ENCODE peak calls at places on chromosome 21, in seven cellular contexts. One of them, this sample, is unnamed.

GRCh38 chr21:28769683-28770082 is 223.0 kb downstream of the LTN1 start:
- DNase-seq in activated CD8-positive, alpha-beta memory T cell treated with anti-CD3 and anti-CD28 coated beads, Interleukin-2, amount 50 U/mL, for 4 hours: no peak
- DNase-seq in activated CD4-positive, alpha-beta T cell treated with anti-CD3 and anti-CD28 coated beads, Interleukin-2, amount 50 U/mL, for 48 hours: no peak
- DNase-seq in T-helper 1 cell: no peak
- DNase-seq in NCI-H524: no peak
- DNase-seq in M059J: peak
- DNase-seq in stimulated activated CD8-positive, alpha-beta memory T cell treated with anti-CD3 and anti-CD28 coated beads, Interleukin-15, amount 100 ng/mL, for 24 hours: no peak
- DNase-seq in this sample: no peak

GRCh38 chr21:46664316-46664995 is 29.0 kb downstream of the PRMT2 start:
- DNase-seq in activated CD8-positive, alpha-beta memory T cell treated with anti-CD3 and anti-CD28 coated beads, Interleukin-2, amount 50 U/mL, for 4 hours: no peak
- DNase-seq in NCI-H524: no peak
- DNase-seq in stimulated activated CD8-positive, alpha-beta memory T cell treated with anti-CD3 and anti-CD28 coated beads, Interleukin-15, amount 100 ng/mL, for 24 hours: no peak
- DNase-seq in T-helper 1 cell: no peak
- DNase-seq in M059J: no peak
- DNase-seq in activated CD4-positive, alpha-beta T cell treated with anti-CD3 and anti-CD28 coated beads, Interleukin-2, amount 50 U/mL, for 48 hours: no peak
- DNase-seq in this sample: no peak

GRCh38 chr21:27423906-27424595 is 457.2 kb upstream of the ADAMTS5 start:
- DNase-seq in M059J: peak
- DNase-seq in T-helper 1 cell: no peak
- DNase-seq in stimulated activated CD8-positive, alpha-beta memory T cell treated with anti-CD3 and anti-CD28 coated beads, Interleukin-15, amount 100 ng/mL, for 24 hours: no peak
- DNase-seq in activated CD4-positive, alpha-beta T cell treated with anti-CD3 and anti-CD28 coated beads, Interleukin-2, amount 50 U/mL, for 48 hours: no peak
- DNase-seq in activated CD8-positive, alpha-beta memory T cell treated with anti-CD3 and anti-CD28 coated beads, Interleukin-2, amount 50 U/mL, for 4 hours: no peak
- DNase-seq in NCI-H524: no peak
- DNase-seq in this sample: no peak

GRCh38 chr21:45632165-45632896 is 11.2 kb upstream of the PCBP3 start:
- DNase-seq in activated CD4-positive, alpha-beta T cell treated with anti-CD3 and anti-CD28 coated beads, Interleukin-2, amount 50 U/mL, for 48 hours: no peak
- DNase-seq in stimulated activated CD8-positive, alpha-beta memory T cell treated with anti-CD3 and anti-CD28 coated beads, Interleukin-15, amount 100 ng/mL, for 24 hours: no peak
- DNase-seq in T-helper 1 cell: no peak
- DNase-seq in M059J: no peak
- DNase-seq in activated CD8-positive, alpha-beta memory T cell treated with anti-CD3 and anti-CD28 coated beads, Interleukin-2, amount 50 U/mL, for 4 hours: no peak
- DNase-seq in NCI-H524: no peak
- DNase-seq in this sample: no peak

GRCh38 chr21:18810136-18810535 is 406.6 kb upstream of the TMPRSS15 start:
- DNase-seq in M059J: no peak
- DNase-seq in T-helper 1 cell: no peak
- DNase-seq in activated CD8-positive, alpha-beta memory T cell treated with anti-CD3 and anti-CD28 coated beads, Interleukin-2, amount 50 U/mL, for 4 hours: no peak
- DNase-seq in activated CD4-positive, alpha-beta T cell treated with anti-CD3 and anti-CD28 coated beads, Interleukin-2, amount 50 U/mL, for 48 hours: no peak
- DNase-seq in NCI-H524: no peak
- DNase-seq in stimulated activated CD8-positive, alpha-beta memory T cell treated with anti-CD3 and anti-CD28 coated beads, Interleukin-15, amount 100 ng/mL, for 24 hours: no peak
- DNase-seq in this sample: no peak

GRCh38 chr21:34807881-34808568 is 139.2 kb downstream of the CLIC6 start:
- DNase-seq in NCI-H524: no peak
- DNase-seq in stimulated activated CD8-positive, alpha-beta memory T cell treated with anti-CD3 and anti-CD28 coated beads, Interleukin-15, amount 100 ng/mL, for 24 hours: peak
- DNase-seq in M059J: peak
- DNase-seq in T-helper 1 cell: peak
- DNase-seq in activated CD4-positive, alpha-beta T cell treated with anti-CD3 and anti-CD28 coated beads, Interleukin-2, amount 50 U/mL, for 48 hours: peak
- DNase-seq in activated CD8-positive, alpha-beta memory T cell treated with anti-CD3 and anti-CD28 coated beads, Interleukin-2, amount 50 U/mL, for 4 hours: peak
- DNase-seq in this sample: peak

GRCh38 chr21:45972716-45973474 is 8.7 kb upstream of the COL6A1 start:
- DNase-seq in activated CD8-positive, alpha-beta memory T cell treated with anti-CD3 and anti-CD28 coated beads, Interleukin-2, amount 50 U/mL, for 4 hours: no peak
- DNase-seq in M059J: peak
- DNase-seq in activated CD4-positive, alpha-beta T cell treated with anti-CD3 and anti-CD28 coated beads, Interleukin-2, amount 50 U/mL, for 48 hours: no peak
- DNase-seq in NCI-H524: peak
- DNase-seq in stimulated activated CD8-positive, alpha-beta memory T cell treated with anti-CD3 and anti-CD28 coated beads, Interleukin-15, amount 100 ng/mL, for 24 hours: no peak
- DNase-seq in T-helper 1 cell: no peak
- DNase-seq in this sample: peak

GRCh38 chr21:42988234-42988965 is 14.0 kb downstream of the PKNOX1 start:
- DNase-seq in M059J: no peak
- DNase-seq in activated CD8-positive, alpha-beta memory T cell treated with anti-CD3 and anti-CD28 coated beads, Interleukin-2, amount 50 U/mL, for 4 hours: no peak
- DNase-seq in activated CD4-positive, alpha-beta T cell treated with anti-CD3 and anti-CD28 coated beads, Interleukin-2, amount 50 U/mL, for 48 hours: no peak
- DNase-seq in stimulated activated CD8-positive, alpha-beta memory T cell treated with anti-CD3 and anti-CD28 coated beads, Interleukin-15, amount 100 ng/mL, for 24 hours: no peak
- DNase-seq in NCI-H524: no peak
- DNase-seq in T-helper 1 cell: no peak
- DNase-seq in this sample: no peak

GRCh38 chr21:46662765-46663500 is 27.5 kb downstream of the PRMT2 start:
- DNase-seq in stimulated activated CD8-positive, alpha-beta memory T cell treated with anti-CD3 and anti-CD28 coated beads, Interleukin-15, amount 100 ng/mL, for 24 hours: no peak
- DNase-seq in activated CD4-positive, alpha-beta T cell treated with anti-CD3 and anti-CD28 coated beads, Interleukin-2, amount 50 U/mL, for 48 hours: no peak
- DNase-seq in NCI-H524: no peak
- DNase-seq in T-helper 1 cell: no peak
- DNase-seq in M059J: peak
- DNase-seq in activated CD8-positive, alpha-beta memory T cell treated with anti-CD3 and anti-CD28 coated beads, Interleukin-2, amount 50 U/mL, for 4 hours: no peak
- DNase-seq in this sample: no peak

GRCh38 chr21:41425954-41426655 is at the start of gene MX1:
- DNase-seq in T-helper 1 cell: peak
- DNase-seq in activated CD4-positive, alpha-beta T cell treated with anti-CD3 and anti-CD28 coated beads, Interleukin-2, amount 50 U/mL, for 48 hours: peak
- DNase-seq in NCI-H524: no peak
- DNase-seq in stimulated activated CD8-positive, alpha-beta memory T cell treated with anti-CD3 and anti-CD28 coated beads, Interleukin-15, amount 100 ng/mL, for 24 hours: peak
- DNase-seq in activated CD8-positive, alpha-beta memory T cell treated with anti-CD3 and anti-CD28 coated beads, Interleukin-2, amount 50 U/mL, for 4 hours: peak
- DNase-seq in M059J: peak
- DNase-seq in this sample: peak

GRCh38 chr21:34553199-34553952 is 41.4 kb upstream of the KCNE1 start:
- DNase-seq in stimulated activated CD8-positive, alpha-beta memory T cell treated with anti-CD3 and anti-CD28 coated beads, Interleukin-15, amount 100 ng/mL, for 24 hours: no peak
- DNase-seq in M059J: peak
- DNase-seq in activated CD4-positive, alpha-beta T cell treated with anti-CD3 and anti-CD28 coated beads, Interleukin-2, amount 50 U/mL, for 48 hours: no peak
- DNase-seq in activated CD8-positive, alpha-beta memory T cell treated with anti-CD3 and anti-CD28 coated beads, Interleukin-2, amount 50 U/mL, for 4 hours: no peak
- DNase-seq in T-helper 1 cell: no peak
- DNase-seq in NCI-H524: no peak
- DNase-seq in this sample: peak

GRCh38 chr21:33401617-33401967 is 1.6 kb upstream of the IFNGR2 start:
- DNase-seq in M059J: peak
- DNase-seq in T-helper 1 cell: no peak
- DNase-seq in activated CD8-positive, alpha-beta memory T cell treated with anti-CD3 and anti-CD28 coated beads, Interleukin-2, amount 50 U/mL, for 4 hours: no peak
- DNase-seq in activated CD4-positive, alpha-beta T cell treated with anti-CD3 and anti-CD28 coated beads, Interleukin-2, amount 50 U/mL, for 48 hours: no peak
- DNase-seq in stimulated activated CD8-positive, alpha-beta memory T cell treated with anti-CD3 and anti-CD28 coated beads, Interleukin-15, amount 100 ng/mL, for 24 hours: no peak
- DNase-seq in NCI-H524: no peak
- DNase-seq in this sample: no peak

GRCh38 chr21:14858309-14858708 is 206.5 kb downstream of the NRIP1 start:
- DNase-seq in activated CD4-positive, alpha-beta T cell treated with anti-CD3 and anti-CD28 coated beads, Interleukin-2, amount 50 U/mL, for 48 hours: no peak
- DNase-seq in T-helper 1 cell: no peak
- DNase-seq in stimulated activated CD8-positive, alpha-beta memory T cell treated with anti-CD3 and anti-CD28 coated beads, Interleukin-15, amount 100 ng/mL, for 24 hours: no peak
- DNase-seq in M059J: no peak
- DNase-seq in NCI-H524: no peak
- DNase-seq in activated CD8-positive, alpha-beta memory T cell treated with anti-CD3 and anti-CD28 coated beads, Interleukin-2, amount 50 U/mL, for 4 hours: no peak
- DNase-seq in this sample: no peak

This sample was measured in HT1080.